ENCODE peak calls at places on chromosomes 4 and X, in ten cellular contexts. U is germinal center; L is stimulated activated naive CD4-positive, alpha-beta T cell; H is activated naive CD4-positive, alpha-beta T cell treated with anti-CD3 and anti-CD28 coated beads for 36 hours; D is AG08395; E is mucosa of gallbladder; Z is activated CD4-positive, alpha-beta T cell treated with anti-CD3 and anti-CD28 coated beads, Interleukin-2, amount 50 U/mL, for 1 hour; A is EL; M is NCI-H1417; W is stimulated activated naive B cell treated with anti-CD40 and anti-IgM and Interleukin-4, amounts not matched to agents 10 μg/mL and 1 μg/mL and 100 μg/mL, for 72 hours. G is an unnamed sample.

GRCh38 chrX:75746891-75747639 is 38.0 kb downstream of the MAGEE2 start:
- DNase-seq in U (peak), L (peak), H (peak), D (peak), E (peak), Z (peak), A (peak), M (peak), W (peak), G (no peak)

GRCh38 chr4:88958080-88958479 is 98.9 kb downstream of the FAM13A start:
- DNase-seq in U (no peak), L (no peak), H (no peak), D (no peak), E (no peak), Z (no peak), A (no peak), M (no peak), W (no peak), G (no peak)

GRCh38 chr4:211033-211511 is 86.8 kb downstream of the ZNF718 start:
- DNase-seq in U (peak), L (no peak), H (peak), D (no peak), E (no peak), Z (no peak), A (no peak), M (no peak), W (peak), G (no peak)

GRCh38 chr4:31016322-31017061 is 296.3 kb downstream of the PCDH7 start:
- DNase-seq in U (no peak), L (no peak), H (no peak), D (no peak), E (no peak), Z (no peak), A (no peak), M (no peak), W (no peak), G (no peak)

GRCh38 chrX:153957224-153957623 is 12.8 kb upstream of the RENBP start:
- DNase-seq in U (no peak), L (no peak), H (no peak), D (no peak), E (no peak), Z (no peak), A (no peak), M (no peak), W (no peak), G (no peak)

GRCh38 chr4:56181140-56181950 is 205.9 kb downstream of the AASDH start:
- DNase-seq in U (no peak), L (no peak), H (peak), D (no peak), E (no peak), Z (no peak), A (peak), M (no peak), W (no peak), G (no peak)

GRCh38 chr4:47642985-47643745 is 158.1 kb downstream of the ATP10D start:
- DNase-seq in U (no peak), L (no peak), H (no peak), D (peak), E (no peak), Z (no peak), A (peak), M (no peak), W (no peak), G (no peak)

GRCh38 chr4:169270810-169271691 is at the start of gene SH3RF1:
- DNase-seq in U (peak), L (no peak), H (peak), D (peak), E (peak), Z (no peak), A (peak), M (peak), W (peak), G (no peak)

GRCh38 chr4:43765514-43765913 is 683.1 kb downstream of the KCTD8 start:
- DNase-seq in U (no peak), L (no peak), H (no peak), D (no peak), E (no peak), Z (no peak), A (no peak), M (no peak), W (no peak), G (no peak)

GRCh38 chrX:38225093-38225492 is 4.4 kb upstream of the SRPX start:
- DNase-seq in U (no peak), L (no peak), H (no peak), D (peak), E (no peak), Z (no peak), A (peak), M (no peak), W (no peak), G (no peak)

GRCh38 chr4:164606478-164606877 is 147.5 kb upstream of the SMIM31 start:
- DNase-seq in U (no peak), L (no peak), H (no peak), D (no peak), E (no peak), Z (no peak), A (no peak), M (no peak), W (no peak), G (no peak)

GRCh38 chr4:110418641-110419040 is 57.3 kb upstream of the ENPEP start:
- DNase-seq in U (no peak), L (no peak), H (no peak), D (no peak), E (no peak), Z (no peak), A (no peak), M (no peak), W (no peak), G (no peak)

GRCh38 chrX:100999451-100999850 is 29.9 kb downstream of the ARL13A start:
- DNase-seq in U (no peak), L (no peak), H (no peak), D (no peak), E (no peak), Z (no peak), A (no peak), M (no peak), W (no peak), G (no peak)

GRCh38 chr4:82785248-82786003 is 13.2 kb downstream of the SCD5 start:
- DNase-seq in U (no peak), L (no peak), H (no peak), D (peak), E (no peak), Z (no peak), A (peak), M (peak), W (no peak), G (no peak)

GRCh38 chr4:186702940-186703339 is 20.7 kb downstream of the FAT1 start:
- DNase-seq in U (no peak), L (no peak), H (no peak), D (no peak), E (no peak), Z (no peak), A (no peak), M (no peak), W (no peak), G (no peak)

GRCh38 chr4:73709461-73710033 is 30.8 kb upstream of the CXCL8 start:
- DNase-seq in U (no peak), L (no peak), H (no peak), D (no peak), E (no peak), Z (no peak), A (no peak), M (no peak), W (no peak), G (no peak)